ENCODE peak calls at places on chromosomes 16 and 17, in five cellular contexts. K is fibroblast of lung; C is astrocyte of the cerebellum; X is T-helper 17 cell; R is activated T-helper 1 cell treated with anti-CD3 and anti-CD28 coated beads, Interleukin-2, amount 50 U/mL, for 16 hours. D is an unnamed sample.

GRCh38 chr16:86061771-86062170 is 162.8 kb downstream of the IRF8 start:
- DNase-seq in K (no peak), X (no peak), R (no peak), C (no peak), D (no peak)

GRCh38 chr17:64003526-64004121 is 5.5 kb downstream of the PRR29 start:
- DNase-seq in C (no peak), K (no peak), X (no peak), R (no peak), D (peak; percentile 27)

GRCh38 chr17:18037482-18037881 is 1.5 kb downstream of the ATPAF2 start:
- DNase-seq in R (no peak), K (no peak), C (no peak), X (no peak), D (no peak)

GRCh38 chr17:17062356-17062755 is 20.1 kb downstream of the MPRIP start:
- DNase-seq in X (no peak), C (no peak), R (no peak), K (no peak), D (peak; percentile 28)

GRCh38 chr16:25707982-25708583 is 16.3 kb downstream of the HS3ST4 start:
- DNase-seq in K (no peak), C (no peak), R (no peak), X (no peak), D (no peak)

GRCh38 chr17:29079887-29080286 is 36.9 kb downstream of the PIPOX start:
- DNase-seq in C (no peak), K (no peak), R (no peak), X (no peak), D (no peak)

GRCh38 chr17:3907483-3908216 is 8.6 kb downstream of the P2RX1 start:
- DNase-seq in C (no peak), K (no peak), R (no peak), X (no peak), D (no peak)

GRCh38 chr17:13704333-13704732 is 102.6 kb upstream of the HS3ST3A1 start:
- DNase-seq in X (no peak), K (peak; percentile 87), R (no peak), C (peak; percentile 43), D (no peak)

GRCh38 chr16:86138121-86138944 is 239.4 kb downstream of the IRF8 start:
- DNase-seq in X (no peak), K (no peak), R (no peak), C (no peak), D (no peak)

GRCh38 chr16:25235991-25236390 is 19.2 kb downstream of the AQP8 start:
- DNase-seq in C (no peak), R (no peak), K (no peak), X (no peak), D (no peak)

GRCh38 chr16:84955427-84955826 is 55.9 kb downstream of the ZDHHC7 start:
- DNase-seq in C (no peak), K (no peak), X (no peak), R (no peak), D (no peak)

GRCh38 chr17:34797724-34798123 is 163.5 kb downstream of the CCT6B start:
- DNase-seq in X (no peak), C (no peak), R (peak; percentile 4), K (peak; percentile 6), D (no peak)

GRCh38 chr17:48587276-48588073 is 2.6 kb downstream of the HOXB3 start:
- DNase-seq in K (no peak), R (no peak), C (no peak), X (no peak), D (no peak)

GRCh38 chr16:79008869-79009179 is 591.7 kb downstream of the MAF start:
- DNase-seq in R (no peak), X (no peak), C (no peak), K (no peak), D (peak; percentile 75)

GRCh38 chr17:53499277-53499676 is 323.4 kb upstream of the KIF2B start:
- DNase-seq in K (no peak), R (no peak), X (no peak), C (no peak), D (no peak)

GRCh38 chr17:80023261-80024205 is 12.1 kb downstream of the TBC1D16 start:
- DNase-seq in R (no peak), X (no peak), C (no peak), K (no peak), D (no peak)

GRCh38 chr16:85935957-85936760 is 37.2 kb downstream of the IRF8 start:
- DNase-seq in C (no peak), X (no peak), R (peak; percentile 36), K (peak; percentile 35), D (no peak)

GRCh38 chr17:68334393-68334792 is 43.1 kb downstream of the ARSG start:
- DNase-seq in K (no peak), X (no peak), C (no peak), R (no peak), D (no peak)

GRCh38 chr16:16112450-16113053 is 110.7 kb downstream of the ABCC6 start:
- DNase-seq in R (no peak), C (no peak), X (no peak), K (no peak), D (no peak)

GRCh38 chr16:88844412-88845118 is 12.2 kb downstream of the GALNS start:
- DNase-seq in R (no peak), X (no peak), C (no peak), K (no peak), D (no peak)

GRCh38 chr16:82241469-82242052 is 71.5 kb upstream of the MPHOSPH6 start:
- DNase-seq in C (no peak), X (no peak), K (no peak), R (no peak), D (no peak)

GRCh38 chr17:38577244-38577643 is 28.5 kb downstream of the SRCIN1 start:
- DNase-seq in X (no peak), C (no peak), R (no peak), K (no peak), D (no peak)

GRCh38 chr17:68035131-68035522 is 408 bp upstream of the KPNA2 start:
- DNase-seq in X (peak; percentile 88), K (no peak), C (no peak), R (peak; percentile 74), D (peak; percentile 89)

GRCh38 chr17:64262422-64263260 is at the start of gene TEX2:
- DNase-seq in C (no peak), X (peak; percentile 48), R (peak; percentile 24), K (no peak), D (peak; percentile 63)